ENCODE peak calls at places on chromosomes 4 and X, in seven cellular contexts. K is IMR-90, L is neuronal stem cell, H is H9, S is mesenchymal stem cell, T is mesendoderm, X is H1. C is an unnamed sample.

GRCh38 chrX:109859673-109860072 is 126.6 kb upstream of the ACSL4 start:
- DNase-seq in L (no peak), T (peak), K (no peak), H (no peak), X (no peak), S (no peak), C (no peak)

GRCh38 chrX:13123857-13124345 is 79.5 kb upstream of the FAM9C start:
- DNase-seq in T (no peak), K (peak), L (no peak), S (peak), H (no peak), X (no peak), C (no peak)

GRCh38 chr4:64713256-64713840 is 304.1 kb upstream of the TECRL start:
- DNase-seq in S (peak), K (peak), H (no peak), T (peak), X (no peak), L (no peak), C (peak)

GRCh38 chr4:169984203-169984602 is 42.0 kb downstream of the MFAP3L start:
- DNase-seq in H (no peak), K (no peak), T (no peak), L (no peak), X (no peak), S (no peak), C (no peak)

GRCh38 chrX:1928805-1929204 is 313.9 kb downstream of the ASMT start:
- DNase-seq in K (no peak), L (no peak), T (peak), S (no peak), X (no peak), H (peak), C (peak)

GRCh38 chr4:80307183-80307735 is 28.3 kb upstream of the CFAP299 start:
- DNase-seq in K (peak), T (peak), X (no peak), L (no peak), S (peak), H (no peak), C (no peak)

GRCh38 chr4:152454398-152455011 is 81.4 kb downstream of the FBXW7 start:
- DNase-seq in S (peak), T (no peak), H (no peak), X (no peak), L (no peak), K (peak), C (peak)

GRCh38 chr4:93870876-93871458 is 42.4 kb downstream of the ATOH1 start:
- DNase-seq in S (no peak), T (no peak), K (no peak), X (no peak), L (no peak), H (no peak), C (no peak)

GRCh38 chr4:86493460-86493859 is 100.7 kb upstream of the PTPN13 start:
- DNase-seq in L (no peak), T (no peak), X (no peak), S (no peak), H (no peak), K (peak), C (no peak)

GRCh38 chr4:110625593-110626292 is 2.9 kb upstream of the PITX2 start:
- DNase-seq in T (peak), H (no peak), S (peak), L (no peak), K (no peak), X (no peak), C (no peak)

GRCh38 chrX:18389968-18390367 is 35.4 kb upstream of the CDKL5 start:
- DNase-seq in S (no peak), L (no peak), X (no peak), H (no peak), T (peak), K (no peak), C (no peak)

GRCh38 chr4:20773144-20773997 is 73.1 kb downstream of the PACRGL start:
- DNase-seq in K (peak), X (peak), T (peak), H (peak), L (peak), S (peak), C (peak)

GRCh38 chr4:13530823-13531608 is 13.3 kb downstream of the NKX3-2 start:
- DNase-seq in L (no peak), T (peak), H (peak), K (no peak), X (peak), S (no peak), C (no peak)

GRCh38 chr4:7189066-7189465 is 3.3 kb upstream of the SORCS2 start:
- DNase-seq in H (peak), K (no peak), L (no peak), S (no peak), X (no peak), T (no peak), C (no peak)

GRCh38 chrX:108271397-108271787 is 166.8 kb downstream of the COL4A6 start:
- DNase-seq in T (no peak), L (no peak), X (no peak), H (no peak), S (no peak), K (no peak), C (no peak)

GRCh38 chrX:154082396-154083133 is 15.0 kb downstream of the MECP2 start:
- DNase-seq in L (no peak), T (no peak), K (peak), X (no peak), H (no peak), S (peak), C (peak)

GRCh38 chrX:129472116-129472515 is 51.2 kb downstream of the SMARCA1 start:
- DNase-seq in S (no peak), L (no peak), X (no peak), H (no peak), K (peak), T (no peak), C (peak)

GRCh38 chr4:169266081-169266480 is 4.7 kb downstream of the SH3RF1 start:
- DNase-seq in S (no peak), K (no peak), T (no peak), X (peak), L (no peak), H (no peak), C (no peak)

GRCh38 chr4:11543710-11544109 is 115.0 kb upstream of the HS3ST1 start:
- DNase-seq in X (no peak), H (no peak), S (peak), L (no peak), T (no peak), K (peak), C (peak)

GRCh38 chr4:142030010-142030409 is 393.6 kb downstream of the IL15 start:
- DNase-seq in T (no peak), L (no peak), K (no peak), S (no peak), X (no peak), H (no peak), C (no peak)

GRCh38 chr4:121272526-121272925 is 108.3 kb downstream of the QRFPR start:
- DNase-seq in S (peak), K (peak), H (no peak), X (no peak), L (no peak), T (peak), C (peak)

GRCh38 chrX:25079020-25079419 is 63.3 kb upstream of the ARX start:
- DNase-seq in K (no peak), L (no peak), H (no peak), X (no peak), S (no peak), T (peak), C (no peak)

GRCh38 chr4:81802308-81802846 is 330.7 kb upstream of the RASGEF1B start:
- DNase-seq in H (no peak), S (no peak), K (no peak), L (no peak), T (no peak), X (no peak), C (no peak)

GRCh38 chrX:139196890-139197289 is 333.6 kb upstream of the F9 start:
- DNase-seq in T (peak), K (no peak), H (no peak), S (no peak), L (no peak), X (no peak), C (no peak)

GRCh38 chrX:16416588-16416987 is 233.4 kb upstream of the S100G start:
- DNase-seq in X (no peak), T (no peak), S (no peak), L (no peak), H (no peak), K (no peak), C (no peak)

GRCh38 chr4:81135501-81135900 is 79.5 kb downstream of the PRKG2 start:
- DNase-seq in T (no peak), X (no peak), H (no peak), S (no peak), K (peak), L (no peak), C (no peak)

GRCh38 chr4:145099653-145100052 is 1.5 kb downstream of the ABCE1 start:
- DNase-seq in H (no peak), K (peak), X (no peak), T (no peak), L (no peak), S (no peak), C (no peak)

GRCh38 chr4:25563071-25563564 is 92.5 kb upstream of the SLC34A2 start:
- DNase-seq in X (no peak), T (no peak), K (no peak), H (no peak), L (no peak), S (no peak), C (peak)

GRCh38 chr4:155248002-155248896 is 39.8 kb downstream of the NPY2R start:
- DNase-seq in S (no peak), T (peak), H (peak), K (no peak), L (peak), X (no peak), C (no peak)

GRCh38 chrX:150642421-150642820 is 50.8 kb upstream of the MTMR1 start:
- DNase-seq in K (no peak), S (no peak), H (no peak), T (no peak), X (no peak), L (no peak), C (no peak)
- H2BK5ac ChIP-seq in K (no peak), S (no peak), H (no peak), T (no peak), X (no peak), L (no peak), C (no peak)

GRCh38 chr4:85246055-85246454 is 228.9 kb upstream of the ARHGAP24 start:
- DNase-seq in L (no peak), K (no peak), T (no peak), S (no peak), H (no peak), X (no peak), C (no peak)

GRCh38 chr4:85244638-85245037 is 230.3 kb upstream of the ARHGAP24 start:
- DNase-seq in L (no peak), T (no peak), X (no peak), H (no peak), K (no peak), S (no peak), C (no peak)

DNA sequence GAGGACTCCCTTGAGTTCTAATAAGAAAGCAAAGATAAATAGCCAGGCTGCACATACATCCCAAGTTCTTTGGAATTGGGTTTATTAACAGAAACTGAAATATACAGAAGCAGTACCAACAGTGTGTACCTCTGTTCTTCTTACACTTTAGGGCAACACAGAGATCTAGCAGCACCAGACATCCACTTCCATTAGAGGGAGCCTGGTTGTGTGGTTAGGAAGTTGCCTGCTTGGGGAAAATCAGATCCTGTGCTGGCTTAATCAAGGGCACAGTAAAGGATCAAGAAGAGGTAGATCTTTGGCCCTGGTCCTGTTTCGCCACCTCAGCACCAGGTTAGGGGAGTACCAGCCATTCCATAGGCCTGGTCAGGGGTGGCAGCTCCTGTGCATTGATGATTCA is 231.1 kb upstream of the ARHGAP24 start:
- DNase-seq in K (no peak), S (peak), L (no peak), X (no peak), T (peak), H (peak), C (no peak)
- H2BK5ac ChIP-seq in K (no peak), S (no peak), L (no peak), X (no peak), T (no peak), H (no peak), C (no peak)

DNA sequence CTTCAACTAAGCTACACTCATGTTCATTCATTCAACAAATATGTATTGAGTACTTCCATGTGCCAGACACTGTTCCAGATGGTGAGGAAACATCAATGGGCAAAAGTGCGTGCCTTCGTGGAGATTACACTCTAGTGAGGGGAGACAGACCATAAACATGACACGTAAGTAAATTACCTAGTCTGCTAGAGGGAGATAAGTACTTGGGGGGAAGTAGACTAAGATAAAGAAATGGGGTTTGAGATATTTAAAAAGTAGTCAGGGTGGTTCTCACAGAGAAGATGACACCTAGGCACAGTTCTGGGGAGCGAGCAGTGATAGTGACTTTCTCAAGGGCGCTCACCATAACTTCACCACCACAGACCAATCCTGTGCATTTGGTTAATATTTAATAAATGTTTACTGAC is 11.7 kb downstream of the JCHAIN start:
- DNase-seq in K (peak), H (no peak), X (no peak), T (no peak), L (no peak), S (peak), C (no peak)
- H2BK5ac ChIP-seq in K (no peak), H (no peak), X (no peak), T (no peak), L (no peak), S (no peak), C (no peak)

GRCh38 chrX:20606831-20607230 is 340.1 kb upstream of the RPS6KA3 start:
- DNase-seq in H (no peak), K (no peak), L (no peak), S (no peak), T (no peak), X (no peak), C (no peak)

GRCh38 chrX:20609916-20610415 is 343.3 kb upstream of the RPS6KA3 start:
- DNase-seq in K (no peak), L (no peak), S (no peak), X (no peak), H (no peak), T (no peak), C (no peak)
- H2BK5ac ChIP-seq in K (no peak), L (no peak), S (no peak), X (no peak), H (no peak), T (no peak), C (no peak)

DNA sequence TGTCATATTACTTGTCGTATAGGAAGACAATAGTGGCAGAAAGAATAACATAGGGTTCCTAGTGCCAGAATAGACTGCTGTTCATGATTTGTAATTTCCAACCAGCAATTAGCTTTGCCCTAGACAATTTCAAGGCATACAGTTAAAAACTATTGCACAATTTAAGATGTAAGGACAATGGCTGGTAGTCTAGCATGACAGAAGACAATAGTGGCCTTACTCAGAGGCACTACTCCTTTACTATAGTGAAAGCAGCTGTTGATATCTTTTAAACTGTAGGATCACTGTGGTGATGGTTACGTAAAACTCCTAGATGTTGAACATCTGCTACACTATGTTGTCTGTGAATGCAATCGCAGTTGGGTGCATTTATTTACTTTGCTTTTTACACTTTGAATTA is 234.5 kb downstream of the RBMX2 start:
- DNase-seq in X (no peak), L (no peak), H (no peak), S (no peak), K (no peak), T (no peak), C (peak)
- H2BK5ac ChIP-seq in X (no peak), L (no peak), H (no peak), S (no peak), K (no peak), T (no peak), C (no peak)

GRCh38 chrX:134525086-134525792 is 65.3 kb downstream of the HPRT1 start:
- DNase-seq in L (no peak), K (peak), T (no peak), X (no peak), S (peak), H (no peak), C (no peak)

GRCh38 chrX:134526399-134526798 is 66.4 kb downstream of the HPRT1 start:
- DNase-seq in X (no peak), S (no peak), H (no peak), L (no peak), T (no peak), K (peak), C (no peak)

GRCh38 chrX:134529481-134529880 is 69.5 kb downstream of the HPRT1 start:
- DNase-seq in S (no peak), L (no peak), H (no peak), T (no peak), K (no peak), X (no peak), C (no peak)

GRCh38 chrX:134530845-134531244 is 70.9 kb downstream of the HPRT1 start:
- DNase-seq in S (no peak), K (no peak), H (no peak), T (no peak), X (no peak), L (no peak), C (no peak)

GRCh38 chrX:134528936-134529335 is 69.0 kb downstream of the HPRT1 start:
- DNase-seq in K (no peak), X (no peak), T (no peak), H (no peak), L (no peak), S (peak), C (no peak)
- H2BK5ac ChIP-seq in K (no peak), X (no peak), T (no peak), H (no peak), L (no peak), S (no peak), C (no peak)

GRCh38 chrX:30261012-30261411 is 14.1 kb downstream of the MAGEB1 start:
- DNase-seq in L (no peak), H (no peak), S (no peak), K (no peak), X (no peak), T (no peak), C (no peak)
- H2BK5ac ChIP-seq in L (no peak), H (no peak), S (no peak), K (no peak), X (no peak), T (no peak), C (no peak)

DNA sequence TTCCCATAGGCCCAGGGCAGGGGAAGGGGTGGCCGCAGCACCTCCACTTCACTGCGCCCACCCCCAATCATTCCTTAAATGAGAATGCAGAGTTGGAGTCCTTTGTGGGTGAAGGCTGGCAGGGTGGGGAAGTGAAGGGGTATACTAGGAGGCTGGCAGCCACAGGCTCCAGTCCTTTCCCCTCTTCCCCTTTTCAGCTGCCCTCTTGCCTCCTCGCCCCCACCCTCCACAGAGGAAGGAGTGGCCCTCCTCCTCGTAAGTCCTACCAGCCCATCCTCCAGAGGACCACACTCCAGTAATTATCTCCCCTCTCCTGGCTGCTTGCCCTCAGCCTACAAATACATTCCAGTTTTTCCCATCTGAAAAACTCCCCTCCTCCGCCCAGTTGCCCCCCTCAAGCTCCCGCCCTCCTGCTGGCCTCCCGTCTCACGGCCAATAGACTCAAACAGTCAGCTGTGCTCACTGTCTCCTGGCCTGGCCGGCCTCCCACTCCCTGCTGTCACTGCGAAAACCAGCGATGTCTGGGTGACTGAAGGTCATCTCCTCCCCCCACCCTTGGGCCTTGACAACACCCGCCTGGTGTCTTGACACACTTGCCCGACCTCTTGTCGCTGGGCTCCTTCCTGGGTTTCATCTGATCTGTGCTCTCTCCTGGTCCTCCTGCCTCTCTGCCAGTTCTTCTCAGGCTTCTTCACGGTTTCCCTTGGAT is 38.8 kb downstream of the EFNB1 start:
- DNase-seq in L (no peak), H (no peak), K (no peak), S (peak), T (no peak), X (no peak), C (no peak)
- H2BK5ac ChIP-seq in L (no peak), H (no peak), K (no peak), S (no peak), T (no peak), X (no peak), C (no peak)

DNA sequence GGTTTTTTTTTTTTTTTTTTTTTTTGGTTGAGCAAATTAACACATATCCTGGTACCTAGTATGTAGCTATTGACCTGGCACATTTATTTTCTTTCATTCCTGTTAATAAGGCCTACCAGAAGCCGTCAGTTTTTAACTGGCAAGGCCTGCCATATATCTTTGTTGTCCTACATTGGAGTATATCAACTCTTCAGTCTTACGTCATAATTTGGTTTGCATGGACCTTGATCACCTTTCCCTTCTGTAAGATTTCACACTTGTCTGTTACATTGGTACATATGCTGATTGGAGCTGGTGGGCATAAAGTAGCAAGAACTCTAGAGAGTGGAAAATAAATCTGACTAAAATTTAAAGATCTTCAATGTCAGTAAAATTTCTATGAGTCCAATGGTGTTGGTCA is 1658.0 kb downstream of the C4orf33 start:
- DNase-seq in T (no peak), K (no peak), S (no peak), H (no peak), X (no peak), L (no peak), C (no peak)
- H2BK5ac ChIP-seq in T (no peak), K (no peak), S (no peak), H (no peak), X (no peak), L (no peak), C (no peak)